ENCODE peak calls at places on chromosomes 5 and 9, in ten cellular contexts. E is AG04449; I is Daoy; F is central memory CD4-positive, alpha-beta T cell; L is stimulated activated naive B cell treated with anti-CD40 and anti-IgM and Interleukin-4, amounts not matched to agents 10 μg/mL and 1 μg/mL and 100 μg/mL, for 72 hours; D is renal cortical epithelial cell; Q is cardiac fibroblast; G is GM18507; V is hepatocyte; N is activated naive CD4-positive, alpha-beta T cell treated with anti-CD3 and anti-CD28 coated beads, Interleukin-2, amount 50 U/mL, for 72 hours. A is an unnamed sample.

GRCh38 chr9:16642421-16643109 is 227.9 kb downstream of the BNC2 start:
- DNase-seq in E (no peak), I (no peak), F (no peak), L (no peak), D (peak), Q (no peak), G (no peak), V (no peak), N (no peak), A (no peak)

GRCh38 chr5:151906246-151906645 is 18.4 kb downstream of the GLRA1 start:
- DNase-seq in E (no peak), I (peak), F (no peak), L (no peak), D (peak), Q (no peak), G (no peak), V (no peak), N (no peak), A (peak)

GRCh38 chr9:134597041-134597913 is 44.3 kb upstream of the COL5A1 start:
- DNase-seq in E (no peak), I (peak), F (no peak), L (no peak), D (no peak), Q (no peak), G (no peak), V (no peak), N (no peak), A (no peak)

GRCh38 chr9:69097923-69098593 is 62.5 kb downstream of the FXN start:
- DNase-seq in E (no peak), I (no peak), F (no peak), L (no peak), D (no peak), Q (no peak), G (no peak), V (no peak), N (no peak), A (no peak)

GRCh38 chr9:135275926-135276289 is 188.4 kb downstream of the OLFM1 start:
- DNase-seq in E (no peak), I (no peak), F (no peak), L (no peak), D (no peak), Q (no peak), G (no peak), V (no peak), N (no peak), A (no peak)

GRCh38 chr9:134217431-134218210 is 53.3 kb upstream of the RNU6ATAC start:
- DNase-seq in E (no peak), I (no peak), F (no peak), L (no peak), D (no peak), Q (no peak), G (no peak), V (no peak), N (no peak), A (no peak)

GRCh38 chr9:17588395-17588794 is 9.5 kb downstream of the SH3GL2 start:
- DNase-seq in E (no peak), I (no peak), F (no peak), L (no peak), D (no peak), Q (no peak), G (no peak), V (no peak), N (no peak), A (no peak)

GRCh38 chr9:110894731-110895130 is 143.5 kb downstream of the LPAR1 start:
- DNase-seq in E (no peak), I (no peak), F (no peak), L (no peak), D (no peak), Q (no peak), G (no peak), V (no peak), N (no peak), A (no peak)

GRCh38 chr5:6228257-6229250 is 149.8 kb downstream of the MED10 start:
- DNase-seq in E (no peak), I (no peak), F (no peak), L (no peak), D (no peak), Q (no peak), G (no peak), V (no peak), N (no peak), A (no peak)

GRCh38 chr9:4084440-4084818 is 215.4 kb downstream of the GLIS3 start:
- DNase-seq in E (no peak), I (no peak), F (no peak), L (no peak), D (no peak), Q (peak), G (no peak), V (no peak), N (no peak), A (no peak)